ENCODE peak calls at places on chromosomes 12 and 14, in seven cellular contexts. Q, N, T, B, E, C and O are unnamed samples.
A peak's percentile ranks its signal among the peaks of the same experiment; 100 is the strongest.

GRCh38 chr12:51717325-51717925 is 126.4 kb downstream of the SCN8A start:
- DNase-seq in Q (no peak), N (no peak), T (no peak), B (no peak), E (no peak), C (no peak), O (no peak)

GRCh38 chr14:73829526-73830431 is 21.9 kb upstream of the PTGR2 start:
- DNase-seq in Q (no peak), N (no peak), T (no peak), B (no peak), E (no peak), C (peak; percentile 45), O (no peak)

GRCh38 chr14:104885031-104885972 is 20.2 kb downstream of the CEP170B start:
- DNase-seq in Q (no peak), N (no peak), T (no peak), B (no peak), E (no peak), C (no peak), O (peak; percentile 13)

GRCh38 chr12:3276226-3276625 is 199.0 kb downstream of the TSPAN9 start:
- DNase-seq in Q (no peak), N (no peak), T (no peak), B (no peak), E (no peak), C (no peak), O (no peak)

GRCh38 chr12:34391771-34392581 is 369.7 kb downstream of the ALG10 start:
- DNase-seq in Q (peak; percentile 55), N (no peak), T (no peak), B (no peak), E (peak; percentile 11), C (no peak), O (no peak)

GRCh38 chr12:111057726-111058125 is 137.3 kb upstream of the MYL2 start:
- DNase-seq in Q (no peak), N (no peak), T (no peak), B (no peak), E (no peak), C (no peak), O (no peak)

GRCh38 chr12:11695321-11695720 is 45.8 kb downstream of the ETV6 start:
- DNase-seq in Q (peak; percentile 83), N (no peak), T (no peak), B (peak; percentile 43), E (no peak), C (no peak), O (peak; percentile 25)

GRCh38 chr12:131087991-131088700 is 134.4 kb downstream of the ADGRD1 start:
- DNase-seq in Q (peak; percentile 55), N (no peak), T (no peak), B (no peak), E (peak; percentile 20), C (no peak), O (peak; percentile 11)

GRCh38 chr12:119168721-119169120 is 10.0 kb upstream of the HSPB8 start:
- DNase-seq in Q (no peak), N (no peak), T (no peak), B (no peak), E (no peak), C (no peak), O (no peak)

GRCh38 chr12:105882404-105882803 is 256.4 kb downstream of the NUAK1 start:
- DNase-seq in Q (no peak), N (no peak), T (no peak), B (peak; percentile 65), E (no peak), C (no peak), O (peak; percentile 69)

GRCh38 chr14:105213396-105213795 is 32.3 kb upstream of the NUDT14 start:
- DNase-seq in Q (no peak), N (no peak), T (no peak), B (no peak), E (no peak), C (no peak), O (no peak)

GRCh38 chr14:92959189-92959531 is 36.2 kb downstream of the CHGA start:
- DNase-seq in Q (no peak), N (no peak), T (no peak), B (no peak), E (no peak), C (no peak), O (no peak)

GRCh38 chr12:88108021-88108420 is 33.9 kb downstream of the CEP290 start:
- DNase-seq in Q (no peak), N (no peak), T (no peak), B (no peak), E (no peak), C (no peak), O (no peak)

GRCh38 chr12:57066245-57066644 is 12.3 kb downstream of the NEMP1 start:
- DNase-seq in Q (no peak), N (no peak), T (no peak), B (no peak), E (no peak), C (no peak), O (no peak)

GRCh38 chr14:39174560-39175444 is at the start of gene PNN:
- DNase-seq in Q (peak; percentile 99), N (peak; percentile 97), T (peak; percentile 98), B (peak; percentile 99), E (peak; percentile 96), C (peak; percentile 100), O (peak; percentile 97)

GRCh38 chr14:105485720-105486332 is 860 bp upstream of the CRIP1 start:
- DNase-seq in Q (no peak), N (no peak), T (no peak), B (no peak), E (no peak), C (peak; percentile 74), O (no peak)

GRCh38 chr12:24560192-24560591 is 388.7 kb downstream of the BCAT1 start:
- DNase-seq in Q (no peak), N (no peak), T (no peak), B (no peak), E (no peak), C (no peak), O (no peak)

GRCh38 chr12:30691122-30691879 is 4.4 kb downstream of the IPO8 start:
- DNase-seq in Q (peak; percentile 65), N (no peak), T (no peak), B (peak; percentile 74), E (no peak), C (peak; percentile 41), O (no peak)

GRCh38 chr12:27332407-27333310 is at the start of gene BMAL2:
- DNase-seq in Q (no peak), N (peak; percentile 47), T (no peak), B (no peak), E (peak; percentile 54), C (peak; percentile 20), O (peak; percentile 27)

GRCh38 chr12:14249368-14249767 is 116.1 kb upstream of the ATF7IP start:
- DNase-seq in Q (no peak), N (no peak), T (no peak), B (no peak), E (no peak), C (peak; percentile 86), O (no peak)

GRCh38 chr12:11894890-11895289 is 175.8 kb upstream of the BCL2L14 start:
- DNase-seq in Q (no peak), N (no peak), T (no peak), B (no peak), E (no peak), C (no peak), O (no peak)

GRCh38 chr14:54979039-54979438 is 47.9 kb downstream of the WDHD1 start:
- DNase-seq in Q (no peak), N (no peak), T (no peak), B (no peak), E (no peak), C (no peak), O (no peak)
- H3K36me3 ChIP-seq in Q (no peaks in the 10 kb centered on the region), N (no peaks in the 10 kb centered on the region), T (no peaks in the 10 kb centered on the region), B (no peaks in the 10 kb centered on the region), E (peaks cover 4% of the 10 kb centered on the region), C (peaks cover 17% of the 10 kb centered on the region), O (no peaks in the 10 kb centered on the region)

GRCh38 chr12:65568517-65568916 is 255.8 kb upstream of the HMGA2 start:
- DNase-seq in Q (no peak), N (no peak), T (peak; percentile 56), B (no peak), E (peak; percentile 47), C (no peak), O (no peak)

GRCh38 chr12:65565601-65566560 is 258.4 kb upstream of the HMGA2 start:
- DNase-seq in Q (no peak), N (no peak), T (no peak), B (no peak), E (no peak), C (no peak), O (no peak)

GRCh38 chr12:65567820-65568219 is 256.5 kb upstream of the HMGA2 start:
- DNase-seq in Q (no peak), N (no peak), T (peak; percentile 82), B (no peak), E (peak; percentile 55), C (no peak), O (no peak)

GRCh38 chr12:65570451-65571130 is 253.7 kb upstream of the HMGA2 start:
- DNase-seq in Q (no peak), N (no peak), T (no peak), B (no peak), E (no peak), C (no peak), O (no peak)

GRCh38 chr12:65566776-65567175 is 257.5 kb upstream of the HMGA2 start:
- DNase-seq in Q (no peak), N (no peak), T (no peak), B (no peak), E (no peak), C (no peak), O (no peak)
- TF ChIP-seq POLR2A in Q (no peak), N (no peak), T (no peak), B (no peak), E (no peak), C (no peak), O (no peak)

GRCh38 chr12:122043476-122043875 is 21.8 kb downstream of the BCL7A start:
- DNase-seq in Q (no peak), N (no peak), T (no peak), B (no peak), E (no peak), C (no peak), O (no peak)
- H3K36me3 ChIP-seq in Q (peaks cover 6% of the 10 kb centered on the region), N (no peaks in the 10 kb centered on the region), T (no peaks in the 10 kb centered on the region), B (peaks cover 17% of the 10 kb centered on the region), E (peaks cover 63% of the 10 kb centered on the region), C (peaks cover 9% of the 10 kb centered on the region), O (no peaks in the 10 kb centered on the region)

GRCh38 chr14:55127491-55127951 is 1.5 kb upstream of the LGALS3 start:
- DNase-seq in Q (no peak), N (peak; percentile 63), T (peak; percentile 16), B (no peak), E (no peak), C (no peak), O (no peak)

GRCh38 chr14:55129428-55130193 is 559 bp downstream of the LGALS3 start:
- DNase-seq in Q (peak; percentile 88), N (peak; percentile 59), T (peak; percentile 53), B (peak; percentile 44), E (peak; percentile 70), C (peak; percentile 29), O (peak; percentile 71)

GRCh38 chr14:55128386-55129085 is 516 bp upstream of the LGALS3 start:
- DNase-seq in Q (no peak), N (no peak), T (peak; percentile 3), B (no peak), E (no peak), C (no peak), O (no peak)

GRCh38 chr14:55130194-55130550 is 1.1 kb downstream of the LGALS3 start:
- DNase-seq in Q (no peak), N (no peak), T (peak; percentile 42), B (no peak), E (peak; percentile 44), C (peak; percentile 34), O (peak; percentile 43)

DNA sequence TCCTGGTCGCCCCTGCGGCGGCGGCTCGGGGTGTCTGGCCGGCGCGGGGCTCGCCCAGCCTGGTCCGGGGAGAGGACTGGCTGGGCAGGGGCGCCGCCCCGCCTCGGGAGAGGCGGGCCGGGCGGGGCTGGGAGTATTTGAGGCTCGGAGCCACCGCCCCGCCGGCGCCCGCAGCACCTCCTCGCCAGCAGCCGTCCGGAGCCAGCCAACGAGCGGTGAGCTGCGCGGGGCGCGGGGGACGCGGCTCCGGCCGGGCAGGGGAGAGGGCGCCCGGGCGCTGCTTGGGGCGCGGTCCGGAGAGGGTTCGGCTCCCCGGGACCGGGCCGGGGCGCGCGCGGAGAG is at the start of gene LGALS3:
- DNase-seq in Q (peak; percentile 86), N (peak; percentile 88), T (peak; percentile 82), B (peak; percentile 59), E (peak; percentile 87), C (no peak), O (peak; percentile 83)
- TF ChIP-seq POLR2A in Q (no peak), N (peak; percentile 23), T (peak; percentile 82), B (peak; percentile 83), E (no peak), C (no peak), O (peak; percentile 91)